ENCODE peak calls at places on chromosome X, in nine cellular contexts. One of them, this sample, is unnamed.

GRCh38 chrX:38887222-38887621 is 86.0 kb downstream of the MID1IP1 start:
- DNase-seq in BJ: no peak
- DNase-seq in activated CD4-positive, CD25-positive, alpha-beta regulatory T cell: no peak
- DNase-seq in HS-5: no peak
- DNase-seq in A172: no peak
- DNase-seq in fibroblast of the aortic adventitia: no peak
- DNase-seq in adipocyte: no peak
- DNase-seq in AML-193: no peak
- DNase-seq in astrocyte of the hippocampus: no peak
- DNase-seq in this sample: no peak

GRCh38 chrX:41516995-41517660 is 70.0 kb downstream of the NYX start:
- DNase-seq in BJ: no peak
- DNase-seq in activated CD4-positive, CD25-positive, alpha-beta regulatory T cell: no peak
- DNase-seq in HS-5: no peak
- DNase-seq in A172: no peak
- DNase-seq in fibroblast of the aortic adventitia: no peak
- DNase-seq in adipocyte: no peak
- DNase-seq in AML-193: no peak
- DNase-seq in astrocyte of the hippocampus: no peak
- DNase-seq in this sample: no peak

GRCh38 chrX:40573763-40574162 is 7.0 kb upstream of the ATP6AP2 start:
- DNase-seq in BJ: no peak
- DNase-seq in activated CD4-positive, CD25-positive, alpha-beta regulatory T cell: no peak
- DNase-seq in HS-5: no peak
- DNase-seq in A172: no peak
- DNase-seq in fibroblast of the aortic adventitia: no peak
- DNase-seq in adipocyte: no peak
- DNase-seq in AML-193: no peak
- DNase-seq in astrocyte of the hippocampus: no peak
- DNase-seq in this sample: peak

GRCh38 chrX:13898084-13898483 is 81.2 kb upstream of the GPM6B start:
- DNase-seq in BJ: no peak
- DNase-seq in activated CD4-positive, CD25-positive, alpha-beta regulatory T cell: no peak
- DNase-seq in HS-5: no peak
- DNase-seq in A172: peak
- DNase-seq in fibroblast of the aortic adventitia: peak
- DNase-seq in adipocyte: peak
- DNase-seq in AML-193: no peak
- DNase-seq in astrocyte of the hippocampus: peak
- DNase-seq in this sample: no peak

GRCh38 chrX:150813922-150814321 is 84.5 kb downstream of the CD99L2 start:
- DNase-seq in BJ: peak
- DNase-seq in activated CD4-positive, CD25-positive, alpha-beta regulatory T cell: no peak
- DNase-seq in HS-5: no peak
- DNase-seq in A172: no peak
- DNase-seq in fibroblast of the aortic adventitia: no peak
- DNase-seq in adipocyte: peak
- DNase-seq in AML-193: no peak
- DNase-seq in astrocyte of the hippocampus: no peak
- DNase-seq in this sample: no peak

GRCh38 chrX:103722505-103722904 is 11.8 kb downstream of the TMEM31 start:
- DNase-seq in BJ: no peak
- DNase-seq in activated CD4-positive, CD25-positive, alpha-beta regulatory T cell: no peak
- DNase-seq in HS-5: no peak
- DNase-seq in A172: no peak
- DNase-seq in fibroblast of the aortic adventitia: peak
- DNase-seq in adipocyte: peak
- DNase-seq in AML-193: no peak
- DNase-seq in astrocyte of the hippocampus: peak
- DNase-seq in this sample: no peak

GRCh38 chrX:91435465-91435864 is 826 bp downstream of the PABPC5 start:
- DNase-seq in BJ: no peak
- DNase-seq in activated CD4-positive, CD25-positive, alpha-beta regulatory T cell: no peak
- DNase-seq in HS-5: no peak
- DNase-seq in A172: no peak
- DNase-seq in fibroblast of the aortic adventitia: no peak
- DNase-seq in adipocyte: peak
- DNase-seq in AML-193: no peak
- DNase-seq in astrocyte of the hippocampus: no peak
- DNase-seq in this sample: no peak

GRCh38 chrX:1483843-1484637 is 31.3 kb upstream of the ASMTL start:
- DNase-seq in BJ: no peak
- DNase-seq in activated CD4-positive, CD25-positive, alpha-beta regulatory T cell: no peak
- DNase-seq in HS-5: no peak
- DNase-seq in A172: no peak
- DNase-seq in fibroblast of the aortic adventitia: no peak
- DNase-seq in adipocyte: no peak
- DNase-seq in AML-193: no peak
- DNase-seq in astrocyte of the hippocampus: no peak
- DNase-seq in this sample: no peak

GRCh38 chrX:103949506-103949905 is 12.9 kb upstream of the TMSB15B start:
- DNase-seq in BJ: no peak
- DNase-seq in activated CD4-positive, CD25-positive, alpha-beta regulatory T cell: no peak
- DNase-seq in HS-5: no peak
- DNase-seq in A172: no peak
- DNase-seq in fibroblast of the aortic adventitia: no peak
- DNase-seq in adipocyte: no peak
- DNase-seq in AML-193: no peak
- DNase-seq in astrocyte of the hippocampus: no peak
- DNase-seq in this sample: no peak

GRCh38 chrX:154516655-154517100 is 646 bp upstream of the FAM3A start:
- DNase-seq in BJ: no peak
- DNase-seq in activated CD4-positive, CD25-positive, alpha-beta regulatory T cell: no peak
- DNase-seq in HS-5: no peak
- DNase-seq in A172: no peak
- DNase-seq in fibroblast of the aortic adventitia: peak
- DNase-seq in adipocyte: peak
- DNase-seq in AML-193: no peak
- DNase-seq in astrocyte of the hippocampus: peak
- DNase-seq in this sample: no peak

GRCh38 chrX:46750829-46751228 is 8.1 kb downstream of the SLC9A7 start:
- DNase-seq in BJ: no peak
- DNase-seq in activated CD4-positive, CD25-positive, alpha-beta regulatory T cell: no peak
- DNase-seq in HS-5: no peak
- DNase-seq in A172: no peak
- DNase-seq in fibroblast of the aortic adventitia: no peak
- DNase-seq in adipocyte: no peak
- DNase-seq in AML-193: no peak
- DNase-seq in astrocyte of the hippocampus: no peak
- DNase-seq in this sample: peak

GRCh38 chrX:20530319-20530979 is 263.7 kb upstream of the RPS6KA3 start:
- DNase-seq in BJ: no peak
- DNase-seq in activated CD4-positive, CD25-positive, alpha-beta regulatory T cell: peak
- DNase-seq in HS-5: no peak
- DNase-seq in A172: no peak
- DNase-seq in fibroblast of the aortic adventitia: peak
- DNase-seq in adipocyte: peak
- DNase-seq in AML-193: peak
- DNase-seq in astrocyte of the hippocampus: peak
- DNase-seq in this sample: peak

GRCh38 chrX:38426785-38427184 is 74.4 kb downstream of the OTC start:
- DNase-seq in BJ: no peak
- DNase-seq in activated CD4-positive, CD25-positive, alpha-beta regulatory T cell: no peak
- DNase-seq in HS-5: no peak
- DNase-seq in A172: no peak
- DNase-seq in fibroblast of the aortic adventitia: peak
- DNase-seq in adipocyte: no peak
- DNase-seq in AML-193: no peak
- DNase-seq in astrocyte of the hippocampus: peak
- DNase-seq in this sample: peak

GRCh38 chrX:154437971-154438893 is 1.3 kb downstream of the GDI1 start:
- DNase-seq in BJ: no peak
- DNase-seq in activated CD4-positive, CD25-positive, alpha-beta regulatory T cell: no peak
- DNase-seq in HS-5: no peak
- DNase-seq in A172: peak
- DNase-seq in fibroblast of the aortic adventitia: no peak
- DNase-seq in adipocyte: peak
- DNase-seq in AML-193: no peak
- DNase-seq in astrocyte of the hippocampus: peak
- DNase-seq in this sample: no peak

GRCh38 chrX:46569621-46570020 is 3.9 kb upstream of the CHST7 start:
- DNase-seq in BJ: no peak
- DNase-seq in activated CD4-positive, CD25-positive, alpha-beta regulatory T cell: no peak
- DNase-seq in HS-5: no peak
- DNase-seq in A172: no peak
- DNase-seq in fibroblast of the aortic adventitia: no peak
- DNase-seq in adipocyte: no peak
- DNase-seq in AML-193: no peak
- DNase-seq in astrocyte of the hippocampus: no peak
- DNase-seq in this sample: no peak

GRCh38 chrX:101078716-101079115 is at the start of gene TMEM35A:
- DNase-seq in BJ: no peak
- DNase-seq in activated CD4-positive, CD25-positive, alpha-beta regulatory T cell: no peak
- DNase-seq in HS-5: no peak
- DNase-seq in A172: no peak
- DNase-seq in fibroblast of the aortic adventitia: peak
- DNase-seq in adipocyte: peak
- DNase-seq in AML-193: no peak
- DNase-seq in astrocyte of the hippocampus: peak
- DNase-seq in this sample: no peak

GRCh38 chrX:124690495-124690894 is 344.1 kb downstream of the SH2D1A start:
- DNase-seq in BJ: no peak
- DNase-seq in activated CD4-positive, CD25-positive, alpha-beta regulatory T cell: no peak
- DNase-seq in HS-5: no peak
- DNase-seq in A172: no peak
- DNase-seq in fibroblast of the aortic adventitia: no peak
- DNase-seq in adipocyte: no peak
- DNase-seq in AML-193: no peak
- DNase-seq in astrocyte of the hippocampus: no peak
- DNase-seq in this sample: no peak

GRCh38 chrX:10137516-10137915 is 19.3 kb upstream of the CLCN4 start:
- DNase-seq in BJ: no peak
- DNase-seq in activated CD4-positive, CD25-positive, alpha-beta regulatory T cell: no peak
- DNase-seq in HS-5: no peak
- DNase-seq in A172: no peak
- DNase-seq in fibroblast of the aortic adventitia: peak
- DNase-seq in adipocyte: peak
- DNase-seq in AML-193: no peak
- DNase-seq in astrocyte of the hippocampus: no peak
- DNase-seq in this sample: no peak

GRCh38 chrX:49915352-49916222 is 6.8 kb upstream of the CLCN5 start:
- DNase-seq in BJ: no peak
- DNase-seq in activated CD4-positive, CD25-positive, alpha-beta regulatory T cell: no peak
- DNase-seq in HS-5: no peak
- DNase-seq in A172: peak
- DNase-seq in fibroblast of the aortic adventitia: peak
- DNase-seq in adipocyte: peak
- DNase-seq in AML-193: peak
- DNase-seq in astrocyte of the hippocampus: peak
- DNase-seq in this sample: peak

GRCh38 chrX:70508296-70508911 is 63.8 kb downstream of the DLG3 start:
- DNase-seq in BJ: no peak
- DNase-seq in activated CD4-positive, CD25-positive, alpha-beta regulatory T cell: no peak
- DNase-seq in HS-5: no peak
- DNase-seq in A172: peak
- DNase-seq in fibroblast of the aortic adventitia: peak
- DNase-seq in adipocyte: no peak
- DNase-seq in AML-193: no peak
- DNase-seq in astrocyte of the hippocampus: no peak
- DNase-seq in this sample: no peak

GRCh38 chrX:39813631-39814246 is 284.0 kb downstream of the BCOR start:
- DNase-seq in BJ: no peak
- DNase-seq in activated CD4-positive, CD25-positive, alpha-beta regulatory T cell: no peak
- DNase-seq in HS-5: no peak
- DNase-seq in A172: peak
- DNase-seq in fibroblast of the aortic adventitia: peak
- DNase-seq in adipocyte: no peak
- DNase-seq in AML-193: no peak
- DNase-seq in astrocyte of the hippocampus: peak
- DNase-seq in this sample: no peak

GRCh38 chrX:84729809-84730208 is 227.6 kb upstream of the HDX start:
- DNase-seq in BJ: no peak
- DNase-seq in activated CD4-positive, CD25-positive, alpha-beta regulatory T cell: no peak
- DNase-seq in HS-5: peak
- DNase-seq in A172: peak
- DNase-seq in fibroblast of the aortic adventitia: peak
- DNase-seq in adipocyte: peak
- DNase-seq in AML-193: peak
- DNase-seq in astrocyte of the hippocampus: peak
- DNase-seq in this sample: peak

GRCh38 chrX:111262086-111262485 is 8.2 kb downstream of the CAPN6 start:
- DNase-seq in BJ: peak
- DNase-seq in activated CD4-positive, CD25-positive, alpha-beta regulatory T cell: no peak
- DNase-seq in HS-5: no peak
- DNase-seq in A172: no peak
- DNase-seq in fibroblast of the aortic adventitia: no peak
- DNase-seq in adipocyte: peak
- DNase-seq in AML-193: no peak
- DNase-seq in astrocyte of the hippocampus: peak
- DNase-seq in this sample: no peak

GRCh38 chrX:139202742-139203410 is 327.7 kb upstream of the F9 start:
- DNase-seq in BJ: no peak
- DNase-seq in activated CD4-positive, CD25-positive, alpha-beta regulatory T cell: no peak
- DNase-seq in HS-5: no peak
- DNase-seq in A172: no peak
- DNase-seq in fibroblast of the aortic adventitia: no peak
- DNase-seq in adipocyte: no peak
- DNase-seq in AML-193: no peak
- DNase-seq in astrocyte of the hippocampus: peak
- DNase-seq in this sample: no peak

GRCh38 chrX:72258174-72258573 is 18.9 kb downstream of the RPS4X start:
- DNase-seq in BJ: peak
- DNase-seq in activated CD4-positive, CD25-positive, alpha-beta regulatory T cell: no peak
- DNase-seq in HS-5: no peak
- DNase-seq in A172: peak
- DNase-seq in fibroblast of the aortic adventitia: peak
- DNase-seq in adipocyte: peak
- DNase-seq in AML-193: no peak
- DNase-seq in astrocyte of the hippocampus: peak
- DNase-seq in this sample: no peak

GRCh38 chrX:11722304-11722703 is 35.7 kb upstream of the MSL3 start:
- DNase-seq in BJ: no peak
- DNase-seq in activated CD4-positive, CD25-positive, alpha-beta regulatory T cell: no peak
- DNase-seq in HS-5: no peak
- DNase-seq in A172: no peak
- DNase-seq in fibroblast of the aortic adventitia: no peak
- DNase-seq in adipocyte: no peak
- DNase-seq in AML-193: no peak
- DNase-seq in astrocyte of the hippocampus: no peak
- DNase-seq in this sample: no peak

GRCh38 chrX:13684361-13684760 is 4.6 kb upstream of the RAB9A start:
- DNase-seq in BJ: no peak
- DNase-seq in activated CD4-positive, CD25-positive, alpha-beta regulatory T cell: no peak
- DNase-seq in HS-5: no peak
- DNase-seq in A172: no peak
- DNase-seq in fibroblast of the aortic adventitia: no peak
- DNase-seq in adipocyte: peak
- DNase-seq in AML-193: no peak
- DNase-seq in astrocyte of the hippocampus: no peak
- DNase-seq in this sample: no peak

GRCh38 chrX:16445166-16445752 is 204.7 kb upstream of the S100G start:
- DNase-seq in BJ: no peak
- DNase-seq in activated CD4-positive, CD25-positive, alpha-beta regulatory T cell: peak
- DNase-seq in HS-5: no peak
- DNase-seq in A172: peak
- DNase-seq in fibroblast of the aortic adventitia: peak
- DNase-seq in adipocyte: peak
- DNase-seq in AML-193: no peak
- DNase-seq in astrocyte of the hippocampus: peak
- DNase-seq in this sample: peak

GRCh38 chrX:83511208-83511607 is 3.1 kb downstream of the POU3F4 start:
- DNase-seq in BJ: no peak
- DNase-seq in activated CD4-positive, CD25-positive, alpha-beta regulatory T cell: no peak
- DNase-seq in HS-5: no peak
- DNase-seq in A172: no peak
- DNase-seq in fibroblast of the aortic adventitia: no peak
- DNase-seq in adipocyte: no peak
- DNase-seq in AML-193: no peak
- DNase-seq in astrocyte of the hippocampus: peak
- DNase-seq in this sample: no peak

GRCh38 chrX:42102586-42103282 is 179.4 kb upstream of the CASK start:
- DNase-seq in BJ: no peak
- DNase-seq in activated CD4-positive, CD25-positive, alpha-beta regulatory T cell: no peak
- DNase-seq in HS-5: no peak
- DNase-seq in A172: no peak
- DNase-seq in fibroblast of the aortic adventitia: peak
- DNase-seq in adipocyte: no peak
- DNase-seq in AML-193: no peak
- DNase-seq in astrocyte of the hippocampus: peak
- DNase-seq in this sample: no peak